ENCODE peak calls at places on chromosome 12, in ten cellular contexts. P is CD8-positive, alpha-beta T cell; X is lower lobe of right lung; L is mammary epithelial cell; O is tibial nerve; G is transverse colon; V is colonic mucosa; H is stomach; Y is hepatocyte; B is HepG2. R is an unnamed sample.

GRCh38 chr12:113263431-113263963 is 42.2 kb downstream of the TPCN1 start:
- DNase-seq in P (no peak), X (no peak), L (no peak), O (no peak), G (no peak), V (no peak), H (no peak), Y (no peak), B (no peak), R (no peak)

GRCh38 chr12:41577995-41578394 is 389.9 kb downstream of the PDZRN4 start:
- DNase-seq in P (no peak), X (no peak), L (no peak), O (no peak), G (no peak), V (no peak), H (no peak), Y (no peak), B (no peak), R (no peak)

GRCh38 chr12:46233985-46234384 is 34.9 kb downstream of the SLC38A1 start:
- DNase-seq in P (no peak), X (no peak), L (no peak), O (no peak), G (no peak), V (no peak), H (no peak), Y (no peak), B (no peak), R (no peak)

GRCh38 chr12:92030618-92031017 is 115.0 kb downstream of the BTG1 start:
- DNase-seq in P (peak; percentile 32), X (no peak), L (peak; percentile 43), O (no peak), G (peak; percentile 51), V (no peak), H (peak; percentile 53), Y (peak; percentile 28), B (no peak), R (no peak)

GRCh38 chr12:130708648-130709047 is 7.5 kb downstream of the RIMBP2 start:
- DNase-seq in P (no peak), X (no peak), L (no peak), O (no peak), G (no peak), V (no peak), H (peak; percentile 18), Y (no peak), B (no peak), R (no peak)

GRCh38 chr12:131640436-131640969 is 70.4 kb upstream of the SFSWAP start:
- DNase-seq in P (no peak), X (no peak), L (no peak), O (no peak), G (no peak), V (no peak), H (no peak), Y (no peak), B (no peak), R (no peak)

GRCh38 chr12:77893918-77894317 is 63.2 kb downstream of the NAV3 start:
- DNase-seq in P (no peak), X (no peak), L (peak; percentile 10), O (no peak), G (peak; percentile 68), V (peak; percentile 87), H (peak; percentile 74), Y (peak; percentile 33), B (peak; percentile 17), R (no peak)

GRCh38 chr12:4168041-4168440 is 105.5 kb upstream of the CCND2 start:
- DNase-seq in P (no peak), X (no peak), L (no peak), O (no peak), G (no peak), V (no peak), H (no peak), Y (no peak), B (no peak), R (no peak)

GRCh38 chr12:98572010-98572409 is 21.5 kb upstream of the SLC25A3 start:
- DNase-seq in P (no peak), X (no peak), L (no peak), O (no peak), G (no peak), V (no peak), H (no peak), Y (no peak), B (peak; percentile 35), R (peak; percentile 16)

DNA sequence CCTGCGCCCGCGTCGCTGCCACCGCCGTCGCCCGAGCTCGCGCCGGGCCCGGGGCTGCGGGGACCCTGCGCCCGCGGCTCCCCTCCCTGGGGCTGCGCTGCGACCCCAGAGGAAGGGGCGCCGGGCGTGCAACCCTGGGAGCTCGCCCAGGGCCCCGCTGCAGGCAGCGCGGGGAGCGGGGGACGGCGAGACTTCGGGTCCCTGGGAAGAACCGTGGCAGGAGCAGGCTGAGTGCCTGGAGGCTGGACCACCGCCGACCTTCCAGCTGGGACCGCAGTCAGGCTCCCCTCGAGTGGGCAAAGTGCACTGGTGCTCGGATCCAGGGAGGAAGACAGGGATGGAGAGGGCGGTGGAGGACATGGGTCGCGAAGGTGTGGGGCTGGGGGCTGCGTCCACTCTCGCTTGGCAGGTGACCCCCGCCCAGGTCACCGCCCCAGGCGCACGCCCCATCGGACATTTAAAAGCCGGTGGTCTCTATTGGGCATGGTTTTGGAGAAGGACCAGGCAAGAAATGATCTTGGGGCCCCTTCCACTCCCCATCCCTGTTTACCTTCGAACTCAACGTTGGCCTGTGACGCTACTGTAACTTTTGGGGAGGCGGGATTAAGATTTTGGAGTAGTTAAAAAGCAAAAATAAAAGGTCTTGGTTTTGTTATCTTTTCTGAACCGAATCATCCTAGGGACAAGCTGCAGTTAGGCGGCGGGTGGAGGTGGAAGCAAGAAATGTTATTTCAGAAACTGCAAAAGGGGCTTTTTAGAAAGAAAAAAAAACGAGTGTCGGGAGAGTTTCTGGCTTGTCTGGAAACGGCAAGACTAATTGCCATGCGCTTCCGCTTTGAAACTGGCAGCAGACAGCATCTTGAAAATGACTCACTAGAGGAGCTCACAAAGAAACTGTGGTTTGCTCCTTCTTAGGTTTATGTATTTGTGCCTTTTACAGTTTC is 998 bp downstream of the ELK3 start:
- DNase-seq in P (peak; percentile 37), X (no peak), L (peak; percentile 84), O (no peak), G (peak; percentile 62), V (peak; percentile 66), H (peak; percentile 54), Y (peak; percentile 76), B (no peak), R (no peak)
- H3K4me1 ChIP-seq in P (peaks cover 43% of the 10 kb centered on the region), X (peaks cover 33% of the 10 kb centered on the region), L (peaks cover 29% of the 10 kb centered on the region), O (no peaks in the 10 kb centered on the region), G (no peaks in the 10 kb centered on the region), V (no peaks in the 10 kb centered on the region), H (peaks cover 52% of the 10 kb centered on the region), Y (peaks cover 7% of the 10 kb centered on the region), B (peaks cover 22% of the 10 kb centered on the region), R (peaks cover 1% of the 10 kb centered on the region)

GRCh38 chr12:64478661-64479060 is 26.7 kb downstream of the TBK1 start:
- DNase-seq in P (no peak), X (no peak), L (no peak), O (no peak), G (no peak), V (no peak), H (no peak), Y (no peak), B (no peak), R (no peak)
- H3K36me3 ChIP-seq in P (peaks cover 4% of the 10 kb centered on the region), X (peaks cover 77% of the 10 kb centered on the region), L (peaks cover 43% of the 10 kb centered on the region), O (no peaks in the 10 kb centered on the region), G (no peaks in the 10 kb centered on the region), V (no peaks in the 10 kb centered on the region), H (peaks cover 78% of the 10 kb centered on the region), Y (no peaks in the 10 kb centered on the region), B (peaks cover 52% of the 10 kb centered on the region), R (no peaks in the 10 kb centered on the region)

GRCh38 chr12:56898938-56899337 is 35.3 kb downstream of the SDR9C7 start:
- DNase-seq in P (no peak), X (no peak), L (no peak), O (no peak), G (no peak), V (no peak), H (no peak), Y (no peak), B (no peak), R (no peak)

GRCh38 chr12:56897844-56898341 is 36.3 kb downstream of the SDR9C7 start:
- DNase-seq in P (no peak), X (no peak), L (peak; percentile 88), O (no peak), G (no peak), V (no peak), H (no peak), Y (no peak), B (no peak), R (no peak)

GRCh38 chr12:56896082-56896481 is 38.1 kb downstream of the SDR9C7 start:
- DNase-seq in P (no peak), X (no peak), L (no peak), O (no peak), G (no peak), V (no peak), H (no peak), Y (no peak), B (no peak), R (no peak)

GRCh38 chr12:56900583-56900982 is 33.6 kb downstream of the SDR9C7 start:
- DNase-seq in P (no peak), X (no peak), L (peak; percentile 97), O (no peak), G (no peak), V (no peak), H (no peak), Y (no peak), B (no peak), R (no peak)

DNA sequence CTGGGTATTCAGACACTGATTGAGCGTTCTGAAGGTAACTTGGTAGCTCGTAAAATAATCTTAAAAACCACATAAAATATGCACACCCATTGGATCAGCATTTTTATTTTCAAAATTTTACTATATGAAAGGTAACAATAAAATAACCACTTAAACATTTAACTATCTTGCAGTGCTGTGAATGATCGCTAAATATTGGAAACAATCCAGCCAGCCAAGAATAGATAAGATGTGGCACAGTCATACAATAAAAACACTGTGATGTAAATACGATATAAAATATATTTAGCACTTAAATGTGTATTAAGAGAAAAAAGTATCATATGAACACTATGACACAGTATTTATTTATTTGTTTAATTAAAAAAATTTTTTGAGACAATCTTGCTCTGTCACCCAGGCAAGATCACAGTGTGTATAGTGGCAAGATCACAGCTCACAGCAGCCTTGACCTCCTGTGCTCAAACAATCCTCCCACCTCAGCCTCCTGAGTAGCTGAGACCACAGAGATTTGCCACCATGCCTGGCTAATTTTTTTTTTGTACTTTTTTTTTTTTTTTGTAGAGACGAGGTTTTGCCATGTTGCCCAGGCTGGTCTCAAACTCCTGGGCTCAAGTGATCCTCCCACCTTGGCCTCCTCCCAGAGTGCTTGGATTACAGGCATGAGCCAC is 39.4 kb downstream of the SDR9C7 start:
- DNase-seq in P (no peak), X (no peak), L (no peak), O (no peak), G (no peak), V (no peak), H (no peak), Y (no peak), B (no peak), R (no peak)
- H3K27ac ChIP-seq in P (no peak overlapping the region), X (no peak overlapping the region), L (no peak overlapping the region), O (no peak overlapping the region), G (no peak overlapping the region), V (no peak overlapping the region), H (no peak overlapping the region), Y (no peak overlapping the region), B (no peak overlapping the region), R (no peak overlapping the region)

DNA sequence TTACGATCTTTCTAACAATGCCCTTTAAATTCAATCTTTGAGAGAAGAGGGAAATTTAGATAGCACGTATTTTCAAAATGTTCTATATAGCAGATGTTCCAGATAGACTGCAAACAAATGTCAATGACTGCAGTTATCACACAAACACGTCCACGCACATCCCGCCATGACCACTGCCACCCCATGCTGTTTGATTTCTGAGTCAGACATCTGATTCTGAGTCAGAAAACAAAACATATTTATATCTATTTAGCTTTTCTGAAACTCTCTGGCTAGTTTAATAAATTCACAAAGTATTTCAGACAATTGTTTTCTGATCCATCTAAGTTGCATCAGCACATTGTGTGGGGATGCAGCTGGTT is 105.9 kb upstream of the BCAT1 start:
- DNase-seq in P (no peak), X (no peak), L (peak; percentile 78), O (no peak), G (no peak), V (no peak), H (no peak), Y (no peak), B (no peak), R (no peak)
- H3K4me1 ChIP-seq in P (peaks cover 53% of the 10 kb centered on the region), X (peaks cover 28% of the 10 kb centered on the region), L (peaks cover 33% of the 10 kb centered on the region), O (no peaks in the 10 kb centered on the region), G (no peaks in the 10 kb centered on the region), V (no peaks in the 10 kb centered on the region), H (no peaks in the 10 kb centered on the region), Y (no peaks in the 10 kb centered on the region), B (peaks cover 18% of the 10 kb centered on the region), R (no peaks in the 10 kb centered on the region)

R was measured in iPS DF 6.9.